ENCODE peak calls at places on chromosomes 7 and 10, in six cellular contexts. Q, Z, U, G, D and I are unnamed samples. For H3K4me1, the result is how much of the 10 kb centered on the place peaks cover.

GRCh38 chr7:68235937-68236336 is 1239.3 kb downstream of the TYW1 start:
- DNase-seq in D (no peak), Q (no peak), Z (no peak), U (no peak), G (no peak), I (no peak)

GRCh38 chr10:91163709-91164474 is 56.6 kb upstream of the PCGF5 start:
- DNase-seq in U (peak), Z (peak), Q (peak), G (no peak), D (peak), I (peak)

GRCh38 chr10:132817701-132818211 is 31.8 kb upstream of the NKX6-2 start:
- DNase-seq in Q (no peak), Z (no peak), D (no peak), G (no peak), U (peak), I (no peak)

GRCh38 chr10:7436490-7437100 is 25.8 kb upstream of the SFMBT2 start:
- DNase-seq in D (no peak), U (no peak), Q (no peak), G (no peak), Z (peak), I (no peak)

GRCh38 chr7:36216063-36216684 is 63.1 kb downstream of the EEPD1 start:
- DNase-seq in Q (no peak), G (no peak), U (no peak), Z (peak), D (no peak), I (peak)

GRCh38 chr10:100020161-100020882 is 10.6 kb upstream of the DNMBP start:
- DNase-seq in G (no peak), U (no peak), Q (no peak), D (no peak), Z (no peak), I (no peak)

GRCh38 chr7:109844362-109844761 is 1246.6 kb upstream of the LRRN3 start:
- DNase-seq in Q (peak), D (no peak), U (no peak), G (no peak), Z (peak), I (peak)

GRCh38 chr10:111856631-111857030 is 326.9 kb downstream of the GPAM start:
- DNase-seq in Z (no peak), Q (peak), G (no peak), D (no peak), U (no peak), I (no peak)

GRCh38 chr10:11578802-11579255 is 32.6 kb downstream of the USP6NL start:
- DNase-seq in Q (no peak), Z (no peak), U (no peak), G (no peak), D (no peak), I (no peak)

GRCh38 chr7:104035351-104035750 is 45.9 kb upstream of the RELN start:
- DNase-seq in U (no peak), G (no peak), D (no peak), Z (no peak), Q (peak), I (no peak)

GRCh38 chr7:146449625-146450024 is 333.0 kb downstream of the CNTNAP2 start:
- DNase-seq in Q (no peak), Z (no peak), G (no peak), D (no peak), U (no peak), I (no peak)

GRCh38 chr7:131835141-131835540 is 278.7 kb upstream of the PODXL start:
- DNase-seq in U (no peak), Z (no peak), D (no peak), G (no peak), Q (no peak), I (no peak)

GRCh38 chr7:56291-56913 is 136.0 kb upstream of the FAM20C start:
- DNase-seq in Q (no peak), U (no peak), D (peak), G (no peak), Z (no peak), I (no peak)

GRCh38 chr10:84269773-84270172 is 24.9 kb downstream of the RGR start:
- DNase-seq in U (no peak), D (no peak), Q (no peak), G (no peak), Z (peak), I (peak)

GRCh38 chr10:110007171-110007700 is 548 bp upstream of the ADD3 start:
- DNase-seq in G (no peak), Q (peak), U (no peak), D (no peak), Z (peak), I (no peak)

GRCh38 chr7:9407816-9408215 is 974.4 kb downstream of the NXPH1 start:
- DNase-seq in Z (no peak), G (no peak), U (no peak), D (no peak), Q (no peak), I (peak)

GRCh38 chr7:69656890-69657289 is 58.6 kb downstream of the AUTS2 start:
- DNase-seq in Q (peak), Z (no peak), U (no peak), G (no peak), D (no peak), I (peak)

GRCh38 chr10:99870051-99870730 is 87.8 kb downstream of the ABCC2 start:
- DNase-seq in G (no peak), Z (no peak), D (no peak), Q (no peak), U (no peak), I (no peak)

GRCh38 chr7:30727061-30727945 is 24.6 kb upstream of the INMT start:
- DNase-seq in Q (peak), G (no peak), Z (peak), U (peak), D (peak), I (no peak)

GRCh38 chr7:102239206-102239820 is 47.4 kb upstream of the SH2B2 start:
- DNase-seq in Z (no peak), G (no peak), U (no peak), Q (no peak), D (no peak), I (no peak)

GRCh38 chr7:102234131-102234530 is 52.5 kb upstream of the SH2B2 start:
- DNase-seq in U (no peak), Z (no peak), D (no peak), Q (no peak), G (no peak), I (no peak)

GRCh38 chr7:102234801-102235550 is 51.7 kb upstream of the SH2B2 start:
- DNase-seq in Z (no peak), D (no peak), U (no peak), Q (no peak), G (no peak), I (no peak)

GRCh38 chr7:102236102-102236501 is 50.6 kb upstream of the SH2B2 start:
- DNase-seq in Q (no peak), D (no peak), Z (no peak), U (no peak), G (no peak), I (no peak)

GRCh38 chr7:102236592-102237287 is 49.9 kb upstream of the SH2B2 start:
- DNase-seq in Q (peak), G (peak), Z (peak), D (peak), U (peak), I (peak)
- H4K8ac ChIP-seq in Q (no peak), G (no peak), Z (no peak), D (peak), U (no peak), I (peak)

GRCh38 chr7:74218343-74218698 is 8.5 kb downstream of the LAT2 start:
- DNase-seq in D (no peak), U (no peak), Q (no peak), Z (no peak), G (no peak), I (no peak)

GRCh38 chr7:74221713-74222112 is 11.9 kb downstream of the LAT2 start:
- DNase-seq in U (no peak), G (no peak), D (no peak), Q (no peak), Z (no peak), I (no peak)

GRCh38 chr7:74220229-74220628 is 10.4 kb downstream of the LAT2 start:
- DNase-seq in Q (no peak), D (no peak), U (no peak), Z (no peak), G (no peak), I (no peak)

GRCh38 chr7:74217455-74218342 is 7.9 kb downstream of the LAT2 start:
- DNase-seq in D (no peak), Q (no peak), U (no peak), G (no peak), Z (peak), I (no peak)

GRCh38 chr7:74219416-74219815 is 9.6 kb downstream of the LAT2 start:
- DNase-seq in U (no peak), Z (no peak), G (no peak), Q (no peak), D (no peak), I (no peak)
- H3K4me1 ChIP-seq in U (under half), Z (under half), G (under half), Q (under half), D (under half), I (under half)

GRCh38 chr10:30417301-30417700 is 16.7 kb upstream of the MAP3K8 start:
- DNase-seq in U (no peak), Z (no peak), D (no peak), G (no peak), Q (no peak), I (no peak)
- H2BK15ac ChIP-seq in U (no peak), Z (no peak), D (no peak), G (no peak), Q (no peak), I (no peak)

GRCh38 chr10:86757110-86757790 is 831 bp downstream of the BMPR1A start:
- DNase-seq in U (no peak), G (peak), Q (peak), D (no peak), Z (peak), I (peak)
- H4K8ac ChIP-seq in U (no peak), G (no peak), Q (peak), D (peak), Z (peak), I (peak)

GRCh38 chr7:101739757-101740398 is 77.5 kb upstream of the CUX1 start:
- DNase-seq in G (no peak), D (no peak), Q (no peak), Z (no peak), U (no peak), I (no peak)

GRCh38 chr7:101743241-101743994 is 74.0 kb upstream of the CUX1 start:
- DNase-seq in D (peak), G (peak), Z (peak), Q (peak), U (peak), I (peak)

GRCh38 chr7:101744588-101744987 is 72.8 kb upstream of the CUX1 start:
- DNase-seq in U (no peak), G (no peak), Q (no peak), Z (no peak), D (no peak), I (no peak)

GRCh38 chr7:101743995-101744360 is 73.4 kb upstream of the CUX1 start:
- DNase-seq in Z (no peak), Q (peak), G (peak), D (peak), U (peak), I (no peak)

GRCh38 chr7:101740981-101741725 is 76.3 kb upstream of the CUX1 start:
- DNase-seq in D (no peak), Q (no peak), G (no peak), Z (no peak), U (no peak), I (no peak)
- H3K4me1 ChIP-seq in D (under half), Q (under half), G (under half), Z (under half), U (under half), I (under half)

DNA sequence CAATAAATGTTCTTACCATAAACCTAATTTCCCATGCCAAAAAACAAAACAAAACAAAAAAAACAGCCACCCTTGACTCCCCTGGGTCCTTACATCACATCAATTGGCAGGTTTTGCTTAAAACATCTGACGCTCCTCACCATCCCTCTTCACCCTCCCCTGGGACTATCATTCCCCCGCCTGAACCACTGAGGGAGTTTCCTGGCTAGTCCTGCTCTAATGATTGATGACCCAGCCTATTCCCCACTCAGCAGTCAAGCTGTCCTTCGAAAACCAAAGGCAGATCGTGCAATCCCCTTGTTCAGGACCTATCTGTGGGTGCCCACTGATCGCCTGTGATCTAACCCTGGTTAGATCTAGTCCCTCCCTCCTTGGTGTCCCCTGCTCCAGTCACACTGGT is 11.2 kb upstream of the FRMPD2 start:
- DNase-seq in U (no peak), Q (no peak), Z (no peak), D (no peak), G (no peak), I (no peak)
- H2BK15ac ChIP-seq in U (no peak), Q (no peak), Z (no peak), D (no peak), G (no peak), I (no peak)

DNA sequence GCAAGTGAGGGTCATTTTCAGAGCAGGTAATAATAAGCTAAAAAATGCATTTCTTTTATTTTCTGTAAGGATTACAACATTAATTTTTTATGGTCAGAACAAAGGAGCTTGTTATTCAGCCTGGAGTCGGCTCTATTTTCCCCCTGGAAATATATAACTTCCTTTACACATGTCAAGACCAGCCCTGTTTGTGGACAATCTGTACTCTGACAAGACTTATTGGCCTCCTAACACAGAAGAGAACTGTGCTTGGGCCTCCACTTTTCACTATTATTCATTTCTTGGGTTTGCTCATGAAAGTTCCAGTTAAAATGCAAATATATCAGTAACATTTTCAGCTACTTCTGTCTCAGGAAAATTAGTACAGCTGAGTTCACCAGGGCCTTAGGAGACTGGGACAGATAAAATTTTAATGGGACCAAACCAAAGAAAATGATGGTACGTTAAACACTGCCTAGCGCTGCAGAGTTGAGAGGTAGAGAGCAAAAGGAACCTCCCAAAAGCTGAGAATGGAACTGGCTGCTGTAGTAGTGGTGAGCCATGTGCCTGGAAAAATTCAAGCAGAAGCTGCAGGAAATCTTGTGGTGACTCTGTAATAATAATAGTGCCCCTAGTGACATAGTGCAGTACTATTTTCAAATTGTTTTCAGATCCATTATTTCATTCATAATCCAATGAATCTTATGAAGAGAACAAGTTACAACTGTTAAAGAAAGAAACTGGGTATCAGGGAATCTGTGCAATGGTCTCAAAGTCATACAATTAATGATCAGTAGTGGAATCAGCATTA is 227.2 kb upstream of the KIAA1217 start:
- DNase-seq in Q (peak), D (no peak), U (no peak), Z (no peak), G (no peak), I (no peak)
- H4K8ac ChIP-seq in Q (no peak), D (no peak), U (no peak), Z (no peak), G (no peak), I (no peak)